ENCODE peak calls at places on chromosomes 4 and X, in four cellular contexts. K is K562, F is HCT116, X is GM12878. T is an unnamed sample.

GRCh38 chr4:99436462-99436861 is 1.3 kb upstream of the ADH7 start:
- DNase-seq in K (no peak), F (no peak), X (no peak), T (no peak)

GRCh38 chrX:51494409-51494808 is 2.0 kb downstream of the NUDT11 start:
- DNase-seq in K (no peak), F (no peak), X (no peak), T (no peak)

GRCh38 chr4:2083116-2083825 is 24.1 kb downstream of the NAT8L start:
- DNase-seq in K (no peak), F (no peak), X (no peak), T (no peak)

GRCh38 chr4:56653461-56654237 is 27.4 kb downstream of the HOPX start:
- DNase-seq in K (no peak), F (no peak), X (no peak), T (no peak)

GRCh38 chr4:120977435-120977997 is 55.0 kb upstream of the PRDM5 start:
- DNase-seq in K (no peak), F (peak), X (no peak), T (no peak)

GRCh38 chr4:120156115-120156718 is 89.6 kb upstream of the MAD2L1 start:
- DNase-seq in K (peak), F (peak), X (peak), T (no peak)

GRCh38 chrX:44785652-44786051 is 58.2 kb upstream of the DUSP21 start:
- DNase-seq in K (no peak), F (no peak), X (no peak), T (no peak)

GRCh38 chrX:101950581-101950980 is 18.8 kb upstream of the ZMAT1 start:
- DNase-seq in K (no peak), F (no peak), X (no peak), T (no peak)

GRCh38 chr4:118801895-118802575 is 33.9 kb downstream of the SEC24D start:
- DNase-seq in K (no peak), F (no peak), X (no peak), T (no peak)

GRCh38 chrX:13151806-13152510 is 107.5 kb upstream of the FAM9C start:
- DNase-seq in K (no peak), F (no peak), X (no peak), T (no peak)

GRCh38 chrX:119763175-119763574 is 4.8 kb downstream of the SOWAHD start:
- DNase-seq in K (no peak), F (no peak), X (no peak), T (no peak)

GRCh38 chr4:1209821-1210220 is 37.4 kb upstream of the SPON2 start:
- DNase-seq in K (peak), F (no peak), X (no peak), T (no peak)

GRCh38 chr4:128301979-128302378 is 14.4 kb upstream of the PGRMC2 start:
- DNase-seq in K (no peak), F (no peak), X (no peak), T (no peak)

GRCh38 chrX:132022115-132022862 is 813 bp upstream of the STK26 start:
- DNase-seq in K (peak), F (no peak), X (no peak), T (peak)

GRCh38 chr4:88015659-88016295 is 8.3 kb downstream of the PKD2 start:
- DNase-seq in K (no peak), F (no peak), X (no peak), T (no peak)

GRCh38 chr4:2177443-2178093 is 64.4 kb downstream of the HAUS3 start:
- DNase-seq in K (no peak), F (no peak), X (no peak), T (no peak)

GRCh38 chrX:45803383-45803921 is 602.8 kb upstream of the DIPK2B start:
- DNase-seq in K (no peak), F (peak), X (no peak), T (no peak)

GRCh38 chr4:135244605-135245146 is 1043.1 kb upstream of the PABPC4L start:
- DNase-seq in K (no peak), F (no peak), X (no peak), T (no peak)
- TF ChIP-seq EGR1 in K (no peak), F (no peak), X (no peak), T (no peak)

DNA sequence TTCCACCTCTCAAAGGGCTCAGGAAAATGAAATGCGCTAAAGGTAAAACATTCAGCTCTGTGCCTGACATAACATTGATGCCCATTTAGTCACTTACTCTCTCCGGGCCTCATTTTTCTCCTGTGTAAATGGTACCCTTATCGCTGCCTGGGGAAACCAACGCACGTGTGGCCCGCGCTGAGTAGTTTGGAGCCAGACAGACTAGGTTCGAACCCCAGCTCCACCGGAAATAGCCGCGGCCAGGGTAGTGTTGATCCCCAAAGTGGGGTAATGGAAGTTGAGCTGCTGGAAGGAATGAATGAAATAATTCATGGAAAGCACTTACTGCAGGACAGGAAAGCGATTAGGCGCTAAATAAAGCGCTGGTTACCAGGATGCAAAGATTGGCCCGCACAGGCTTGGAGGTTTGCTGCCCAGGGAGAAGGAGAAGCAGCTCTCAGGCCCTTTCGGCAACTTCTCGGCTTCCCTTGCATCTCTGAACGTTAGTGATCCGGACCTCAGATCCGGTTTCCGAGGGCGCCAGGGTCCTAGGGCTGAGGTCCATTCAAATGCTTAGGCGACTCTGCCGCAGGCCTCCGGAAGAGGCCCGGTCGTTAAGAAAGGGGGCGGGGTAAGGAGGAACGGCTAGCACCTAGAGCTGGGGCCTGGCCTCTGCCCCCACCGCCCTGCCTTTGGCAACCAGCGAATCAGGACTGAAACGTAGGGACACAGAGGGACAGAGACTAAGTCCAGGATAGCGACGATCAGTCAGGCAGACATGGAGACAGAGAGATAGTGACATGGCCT is 13.3 kb downstream of the NKX3-2 start:
- DNase-seq in K (peak), F (no peak), X (no peak), T (peak)
- TF ChIP-seq EGR1 in K (no peak), F (no peak), X (no peak), T (no peak)

GRCh38 chr4:54226399-54227260 is 2.5 kb upstream of the PDGFRA start:
- DNase-seq in K (no peak), F (no peak), X (no peak), T (peak)

GRCh38 chr4:54227261-54228063 is 1.6 kb upstream of the PDGFRA start:
- DNase-seq in K (no peak), F (no peak), X (no peak), T (peak)

GRCh38 chr4:54228563-54229501 is at the start of gene PDGFRA:
- DNase-seq in K (no peak), F (no peak), X (no peak), T (peak)

GRCh38 chr4:54229631-54230478 is 762 bp downstream of the PDGFRA start:
- DNase-seq in K (no peak), F (no peak), X (no peak), T (no peak)

GRCh38 chr4:54228064-54228527 is 997 bp upstream of the PDGFRA start:
- DNase-seq in K (peak), F (no peak), X (no peak), T (peak)
- TF ChIP-seq EGR1 in K (no peak), F (no peak), X (no peak), T (no peak)

DNA sequence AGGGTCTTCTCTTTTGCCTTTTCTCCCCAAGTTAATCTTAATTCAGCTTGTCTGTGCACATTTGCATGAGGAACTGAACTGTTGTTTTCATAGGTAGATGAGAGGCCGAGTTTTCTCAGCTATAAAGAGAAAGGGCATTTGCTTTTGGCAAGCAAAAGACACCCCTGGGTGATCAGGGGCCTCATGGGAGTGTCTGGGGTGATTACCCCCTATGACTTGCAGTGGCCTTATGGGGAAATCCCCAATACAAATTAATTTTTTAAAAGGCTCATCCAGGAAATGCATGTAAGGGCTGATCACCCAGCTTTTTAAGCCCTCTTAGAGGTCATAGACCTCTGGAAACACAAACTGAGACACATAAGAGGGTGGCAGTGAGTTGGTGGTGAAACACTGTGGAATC is 56.4 kb upstream of the HMX1 start:
- DNase-seq in K (peak), F (no peak), X (no peak), T (no peak)
- TF ChIP-seq EGR1 in K (no peak), F (no peak), X (no peak), T (no peak)

GRCh38 chr4:117376700-117377099 is 291.3 kb upstream of the TRAM1L1 start:
- DNase-seq in K (no peak), F (no peak), X (no peak), T (no peak)
- TF ChIP-seq EGR1 in K (no peak), F (no peak), X (no peak), T (no peak)

GRCh38 chrX:23776363-23776762 is 6.6 kb upstream of the SAT1 start:
- DNase-seq in K (no peak), F (no peak), X (no peak), T (no peak)

GRCh38 chrX:23779025-23779424 is 3.9 kb upstream of the SAT1 start:
- DNase-seq in K (no peak), F (no peak), X (no peak), T (no peak)

GRCh38 chrX:23770142-23770541 is 12.8 kb upstream of the SAT1 start:
- DNase-seq in K (no peak), F (no peak), X (no peak), T (no peak)

DNA sequence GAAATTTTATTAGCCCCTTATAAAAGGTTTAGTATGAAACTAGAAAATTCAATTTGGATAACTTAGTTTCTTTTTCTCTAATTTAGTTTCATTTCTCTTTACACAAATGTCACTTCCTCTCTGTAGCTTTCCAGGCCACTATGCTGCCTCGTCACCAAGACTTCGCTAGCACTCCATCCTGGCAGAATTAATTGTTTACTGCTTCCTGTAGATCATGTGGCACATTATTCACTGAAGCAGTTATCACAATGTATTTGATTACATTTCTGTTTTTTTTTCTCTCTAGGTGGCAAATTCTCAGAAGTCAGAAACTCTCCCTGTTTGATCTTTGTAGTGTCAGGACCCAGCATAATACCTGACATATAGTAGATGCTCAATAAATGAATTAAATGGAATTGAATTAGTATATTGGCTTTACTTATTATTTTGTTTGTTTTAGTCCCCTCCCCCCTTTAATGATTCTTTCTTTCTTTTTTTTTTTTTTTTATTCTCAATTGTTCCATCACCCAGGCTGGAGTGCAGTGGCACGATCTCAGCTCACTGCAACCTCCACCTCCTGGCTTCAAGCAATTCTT is 9.3 kb upstream of the SAT1 start:
- DNase-seq in K (no peak), F (no peak), X (peak), T (no peak)
- TF ChIP-seq EGR1 in K (no peak), F (no peak), X (no peak), T (no peak)

GRCh38 chr4:38111024-38111423 is 150.8 kb downstream of the PTTG2 start:
- DNase-seq in K (no peak), F (no peak), X (no peak), T (no peak)
- TF ChIP-seq EGR1 in K (no peak), F (no peak), X (no peak), T (no peak)

GRCh38 chrX:69019073-69019890 is 146.0 kb downstream of the PJA1 start:
- DNase-seq in K (no peak), F (no peak), X (no peak), T (no peak)
- TF ChIP-seq EGR1 in K (no peak), F (no peak), X (no peak), T (no peak)

T was measured in H1.